ENCODE peak calls at places on chromosomes 6 and 20, in six cellular contexts. O is IMR-90, K is mesenchymal stem cell, E is H1, V is neuronal stem cell, S is H9. F is an unnamed sample.
A peak's percentile ranks its signal among the peaks of the same experiment; 100 is the strongest.

GRCh38 chr6:134908906-134909516 is 40.9 kb downstream of the ALDH8A1 start:
- DNase-seq in O (peak; percentile 100), K (peak; percentile 92), E (no peak), V (no peak), S (no peak), F (peak; percentile 96)

GRCh38 chr20:12153616-12154015 is 235.9 kb downstream of the BTBD3 start:
- DNase-seq in O (peak; percentile 56), K (peak; percentile 12), E (no peak), V (no peak), S (no peak), F (no peak)

GRCh38 chr6:162621246-162621645 is 106.3 kb downstream of the PRKN start:
- DNase-seq in O (no peak), K (peak; percentile 46), E (no peak), V (no peak), S (no peak), F (peak; percentile 70)

GRCh38 chr20:31691646-31692275 is 30.9 kb downstream of the BCL2L1 start:
- DNase-seq in O (peak; percentile 59), K (no peak), E (no peak), V (no peak), S (no peak), F (no peak)

GRCh38 chr6:170106906-170107525 is 183.9 kb downstream of the DLL1 start:
- DNase-seq in O (no peak), K (no peak), E (no peak), V (no peak), S (no peak), F (no peak)

GRCh38 chr6:40356242-40356910 is 230.8 kb downstream of the LRFN2 start:
- DNase-seq in O (no peak), K (no peak), E (no peak), V (no peak), S (no peak), F (no peak)

GRCh38 chr6:139027620-139028182 is 844 bp upstream of the ABRACL start:
- DNase-seq in O (peak; percentile 63), K (peak; percentile 82), E (no peak), V (no peak), S (peak; percentile 60), F (no peak)

GRCh38 chr6:76682842-76683241 is 610.4 kb upstream of the IMPG1 start:
- DNase-seq in O (peak; percentile 10), K (peak; percentile 36), E (no peak), V (no peak), S (no peak), F (no peak)

GRCh38 chr20:316316-317068 is 8.9 kb upstream of the SOX12 start:
- DNase-seq in O (peak; percentile 88), K (peak; percentile 88), E (no peak), V (no peak), S (no peak), F (no peak)

GRCh38 chr20:23200914-23201313 is 114.8 kb upstream of the CD93 start:
- DNase-seq in O (peak; percentile 8), K (no peak), E (peak; percentile 34), V (no peak), S (peak; percentile 84), F (peak; percentile 70)

GRCh38 chr6:150334790-150335783 is 33.7 kb upstream of the IYD start:
- DNase-seq in O (peak; percentile 82), K (peak; percentile 67), E (no peak), V (peak; percentile 56), S (peak; percentile 46), F (peak; percentile 75)

GRCh38 chr20:44064501-44065400 is 122.2 kb downstream of the JPH2 start:
- DNase-seq in O (no peak), K (no peak), E (no peak), V (no peak), S (no peak), F (no peak)

GRCh38 chr20:44746367-44747165 is 901 bp downstream of the KCNK15 start:
- DNase-seq in O (no peak), K (no peak), E (no peak), V (no peak), S (no peak), F (no peak)

GRCh38 chr6:56370127-56370540 is 122.8 kb upstream of the COL21A1 start:
- DNase-seq in O (no peak), K (peak; percentile 54), E (no peak), V (peak; percentile 17), S (peak; percentile 71), F (peak; percentile 92)

GRCh38 chr20:49468412-49468811 is 14.1 kb downstream of the KCNB1 start:
- DNase-seq in O (no peak), K (no peak), E (no peak), V (no peak), S (no peak), F (no peak)

GRCh38 chr6:152150196-152150595 is 342.7 kb downstream of the ESR1 start:
- DNase-seq in O (no peak), K (no peak), E (no peak), V (no peak), S (no peak), F (no peak)

GRCh38 chr6:158072083-158072721 is 90.5 kb downstream of the SYNJ2 start:
- DNase-seq in O (peak; percentile 76), K (peak; percentile 70), E (peak; percentile 23), V (peak; percentile 58), S (peak; percentile 75), F (peak; percentile 57)

GRCh38 chr20:24772667-24773066 is 176.4 kb upstream of the CST7 start:
- DNase-seq in O (no peak), K (no peak), E (no peak), V (no peak), S (no peak), F (no peak)

GRCh38 chr20:59144831-59145196 is 18.8 kb upstream of the ZNF831 start:
- DNase-seq in O (no peak), K (no peak), E (no peak), V (no peak), S (peak; percentile 5), F (no peak)

GRCh38 chr6:232896-233640 is 59.2 kb upstream of the DUSP22 start:
- DNase-seq in O (no peak), K (no peak), E (no peak), V (no peak), S (no peak), F (no peak)

GRCh38 chr6:64703922-64704321 is 1003.1 kb downstream of the EYS start:
- DNase-seq in O (no peak), K (no peak), E (no peak), V (no peak), S (no peak), F (no peak)

GRCh38 chr20:33394718-33395117 is 6.6 kb downstream of the CDK5RAP1 start:
- DNase-seq in O (no peak), K (no peak), E (no peak), V (no peak), S (no peak), F (no peak)

GRCh38 chr6:85484941-85485340 is 35.1 kb downstream of the NT5E start:
- DNase-seq in O (no peak), K (no peak), E (no peak), V (no peak), S (no peak), F (no peak)

DNA sequence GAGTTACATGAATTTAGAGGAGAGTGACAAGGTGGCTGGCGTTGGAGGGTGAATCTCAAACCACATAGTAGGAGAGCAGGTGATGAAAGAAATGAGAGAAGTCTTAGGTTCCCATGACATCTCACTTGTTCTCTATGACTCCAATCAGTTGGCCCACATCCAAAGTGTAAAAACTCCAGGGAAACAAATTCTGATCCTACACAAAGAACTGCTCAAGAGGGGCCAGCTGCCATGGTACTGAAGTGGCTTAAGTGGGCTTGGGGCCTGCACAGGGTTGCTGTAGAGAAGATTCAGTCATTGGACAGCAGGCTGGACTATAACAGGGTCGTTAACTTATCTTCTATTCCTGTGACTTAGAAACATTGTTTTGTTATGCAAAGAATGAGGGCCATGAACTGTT is 7.6 kb upstream of the ADGRF4 start:
- DNase-seq in O (no peak), K (no peak), E (no peak), V (no peak), S (no peak), F (no peak)
- H4K91ac ChIP-seq in O (no peak overlapping the region), K (no peak overlapping the region), E (no peak overlapping the region), V (no peak overlapping the region), S (no peak overlapping the region), F (no peak overlapping the region)

GRCh38 chr6:15427360-15428070 is 181.6 kb downstream of the JARID2 start:
- DNase-seq in O (peak; percentile 62), K (peak; percentile 69), E (no peak), V (no peak), S (no peak), F (no peak)

GRCh38 chr6:15429146-15430110 is 183.6 kb downstream of the JARID2 start:
- DNase-seq in O (peak; percentile 70), K (peak; percentile 81), E (no peak), V (no peak), S (no peak), F (peak; percentile 33)

GRCh38 chr6:15425947-15426346 is 180.1 kb downstream of the JARID2 start:
- DNase-seq in O (no peak), K (no peak), E (no peak), V (no peak), S (no peak), F (no peak)

GRCh38 chr6:15426395-15426794 is 180.5 kb downstream of the JARID2 start:
- DNase-seq in O (no peak), K (no peak), E (no peak), V (no peak), S (no peak), F (no peak)

GRCh38 chr6:15426926-15427325 is 181.1 kb downstream of the JARID2 start:
- DNase-seq in O (no peak), K (peak; percentile 12), E (no peak), V (no peak), S (no peak), F (no peak)
- H3K4me1 ChIP-seq in O (peaks cover 22% of the 10 kb centered on the region), K (peaks cover 3% of the 10 kb centered on the region), E (peaks cover 50% of the 10 kb centered on the region), V (peaks cover 30% of the 10 kb centered on the region), S (peaks cover 41% of the 10 kb centered on the region), F (peaks cover 25% of the 10 kb centered on the region)

GRCh38 chr20:35974256-35974655 is 5.9 kb downstream of the CNBD2 start:
- DNase-seq in O (no peak), K (no peak), E (no peak), V (no peak), S (no peak), F (no peak)

GRCh38 chr20:35968930-35969329 is 540 bp downstream of the CNBD2 start:
- DNase-seq in O (no peak), K (no peak), E (no peak), V (no peak), S (no peak), F (peak; percentile 82)

GRCh38 chr20:35971981-35972380 is 3.6 kb downstream of the CNBD2 start:
- DNase-seq in O (no peak), K (no peak), E (no peak), V (no peak), S (no peak), F (peak; percentile 7)

GRCh38 chr20:35976012-35976411 is 7.6 kb downstream of the CNBD2 start:
- DNase-seq in O (no peak), K (no peak), E (no peak), V (no peak), S (no peak), F (no peak)

DNA sequence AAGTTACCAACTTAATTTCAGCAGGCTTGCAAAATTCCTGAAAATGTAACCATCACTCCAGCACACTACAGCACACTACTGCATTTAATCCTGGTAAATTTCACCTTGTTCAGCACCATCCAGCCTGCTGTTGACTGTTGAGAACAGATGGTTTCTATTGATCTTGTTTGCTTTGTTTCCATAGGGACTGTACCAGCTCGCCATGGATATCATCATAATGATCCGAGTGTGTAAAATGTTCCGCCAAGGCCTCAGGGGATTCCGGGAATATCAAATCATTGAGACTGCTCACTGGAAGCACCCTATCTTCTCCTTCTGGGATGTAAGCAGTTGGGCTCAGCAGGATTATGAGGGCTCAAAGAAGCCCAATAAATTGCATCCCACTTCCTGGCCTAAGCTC is 4.1 kb downstream of the CNBD2 start:
- DNase-seq in O (no peak), K (no peak), E (no peak), V (no peak), S (no peak), F (no peak)
- H4K91ac ChIP-seq in O (no peak overlapping the region), K (no peak overlapping the region), E (no peak overlapping the region), V (no peak overlapping the region), S (no peak overlapping the region), F (no peak overlapping the region)

GRCh38 chr6:35019831-35020230 is 121.3 kb downstream of the TCP11 start:
- DNase-seq in O (no peak), K (no peak), E (no peak), V (no peak), S (no peak), F (no peak)
- H3K4me1 ChIP-seq in O (peaks cover 29% of the 10 kb centered on the region), K (peaks cover 9% of the 10 kb centered on the region), E (peaks cover 21% of the 10 kb centered on the region), V (peaks cover 7% of the 10 kb centered on the region), S (peaks cover 20% of the 10 kb centered on the region), F (peaks cover 13% of the 10 kb centered on the region)